ENCODE peak calls at places on chromosomes 2 and 18, in five cellular contexts. One of them, this sample, is unnamed.

GRCh38 chr2:8623576-8623957 is 58.3 kb upstream of the ID2 start:
- DNase-seq in HEK293T: no peak
- DNase-seq in HepG2: no peak
- DNase-seq in H1: no peak
- DNase-seq in NT2/D1: no peak
- DNase-seq in this sample: no peak

GRCh38 chr2:131659168-131659572 is 131.5 kb downstream of the CCDC74A start:
- DNase-seq in HEK293T: no peak
- DNase-seq in HepG2: no peak
- DNase-seq in H1: no peak
- DNase-seq in NT2/D1: no peak
- DNase-seq in this sample: no peak

GRCh38 chr2:2848198-2848597 is 517.1 kb upstream of the MYT1L start:
- DNase-seq in HEK293T: no peak
- DNase-seq in HepG2: no peak
- DNase-seq in H1: no peak
- DNase-seq in NT2/D1: no peak
- DNase-seq in this sample: no peak

GRCh38 chr18:63285332-63285731 is 34.2 kb downstream of the BCL2 start:
- DNase-seq in HEK293T: no peak
- DNase-seq in HepG2: no peak
- DNase-seq in H1: peak; percentile 40
- DNase-seq in NT2/D1: no peak
- DNase-seq in this sample: peak; percentile 66

GRCh38 chr2:190603374-190603773 is 45.5 kb upstream of the NAB1 start:
- DNase-seq in HEK293T: no peak
- DNase-seq in HepG2: no peak
- DNase-seq in H1: no peak
- DNase-seq in NT2/D1: no peak
- DNase-seq in this sample: no peak

GRCh38 chr18:23977709-23978483 is 36.7 kb upstream of the TTC39C start:
- DNase-seq in HEK293T: no peak
- DNase-seq in HepG2: no peak
- DNase-seq in H1: no peak
- DNase-seq in NT2/D1: no peak
- DNase-seq in this sample: no peak

GRCh38 chr2:167764772-167765341 is 482.5 kb downstream of the STK39 start:
- DNase-seq in HEK293T: no peak
- DNase-seq in HepG2: no peak
- DNase-seq in H1: no peak
- DNase-seq in NT2/D1: no peak
- DNase-seq in this sample: no peak

GRCh38 chr18:62337336-62337735 is 12.2 kb downstream of the TNFRSF11A start:
- DNase-seq in HEK293T: no peak
- DNase-seq in HepG2: no peak
- DNase-seq in H1: peak; percentile 23
- DNase-seq in NT2/D1: no peak
- DNase-seq in this sample: no peak

GRCh38 chr2:230912046-230912445 is 13.0 kb downstream of the GPR55 start:
- DNase-seq in HEK293T: no peak
- DNase-seq in HepG2: no peak
- DNase-seq in H1: no peak
- DNase-seq in NT2/D1: no peak
- DNase-seq in this sample: no peak

GRCh38 chr18:77000527-77000926 is 132.1 kb downstream of the MBP start:
- DNase-seq in HEK293T: peak; percentile 56
- DNase-seq in HepG2: no peak
- DNase-seq in H1: peak; percentile 81
- DNase-seq in NT2/D1: no peak
- DNase-seq in this sample: no peak

GRCh38 chr2:218465987-218466633 is 47.2 kb downstream of the VIL1 start:
- DNase-seq in HEK293T: no peak
- DNase-seq in HepG2: peak; percentile 34
- DNase-seq in H1: no peak
- DNase-seq in NT2/D1: no peak
- DNase-seq in this sample: no peak

GRCh38 chr2:186349508-186349907 is 136.6 kb upstream of the ZC3H15 start:
- DNase-seq in HEK293T: no peak
- DNase-seq in HepG2: no peak
- DNase-seq in H1: no peak
- DNase-seq in NT2/D1: no peak
- DNase-seq in this sample: no peak

GRCh38 chr2:29719626-29720025 is 201.8 kb downstream of the ALK start:
- DNase-seq in HEK293T: no peak
- DNase-seq in HepG2: no peak
- DNase-seq in H1: no peak
- DNase-seq in NT2/D1: no peak
- DNase-seq in this sample: no peak

GRCh38 chr2:223591596-223591995 is 10.6 kb downstream of the SCG2 start:
- DNase-seq in HEK293T: no peak
- DNase-seq in HepG2: no peak
- DNase-seq in H1: no peak
- DNase-seq in NT2/D1: no peak
- DNase-seq in this sample: no peak

GRCh38 chr2:30315391-30316055 is 84.2 kb downstream of the LBH start:
- DNase-seq in HEK293T: no peak
- DNase-seq in HepG2: no peak
- DNase-seq in H1: no peak
- DNase-seq in NT2/D1: no peak
- DNase-seq in this sample: no peak

GRCh38 chr2:235734700-235735205 is 240.9 kb downstream of the AGAP1 start:
- DNase-seq in HEK293T: no peak
- DNase-seq in HepG2: no peak
- DNase-seq in H1: no peak
- DNase-seq in NT2/D1: no peak
- DNase-seq in this sample: no peak

GRCh38 chr2:68767031-68767961 is 32.7 kb downstream of the ARHGAP25 start:
- DNase-seq in HEK293T: no peak
- DNase-seq in HepG2: no peak
- DNase-seq in H1: no peak
- DNase-seq in NT2/D1: no peak
- DNase-seq in this sample: no peak

GRCh38 chr2:96413067-96413722 is 77.6 kb downstream of the NCAPH start:
- DNase-seq in HEK293T: no peak
- DNase-seq in HepG2: peak; percentile 46
- DNase-seq in H1: no peak
- DNase-seq in NT2/D1: no peak
- DNase-seq in this sample: no peak

GRCh38 chr2:24903527-24904103 is 16.4 kb downstream of the ADCY3 start:
- DNase-seq in HEK293T: no peak
- DNase-seq in HepG2: no peak
- DNase-seq in H1: no peak
- DNase-seq in NT2/D1: no peak
- DNase-seq in this sample: no peak

GRCh38 chr2:18949871-18950597 is 360.7 kb upstream of the NT5C1B start:
- DNase-seq in HEK293T: no peak
- DNase-seq in HepG2: no peak
- DNase-seq in H1: no peak
- DNase-seq in NT2/D1: no peak
- DNase-seq in this sample: no peak
- TF ChIP-seq SUZ12 in HEK293T: no peak
- TF ChIP-seq SUZ12 in HepG2: no peak
- TF ChIP-seq SUZ12 in H1: no peak
- TF ChIP-seq SUZ12 in NT2/D1: no peak
- TF ChIP-seq SUZ12 in this sample: no peak

GRCh38 chr2:174473796-174474195 is 13.0 kb downstream of the GPR155 start:
- DNase-seq in HEK293T: no peak
- DNase-seq in HepG2: no peak
- DNase-seq in H1: no peak
- DNase-seq in NT2/D1: no peak
- DNase-seq in this sample: no peak
- TF ChIP-seq SUZ12 in HEK293T: no peak
- TF ChIP-seq SUZ12 in HepG2: no peak
- TF ChIP-seq SUZ12 in H1: no peak
- TF ChIP-seq SUZ12 in NT2/D1: no peak
- TF ChIP-seq SUZ12 in this sample: no peak

GRCh38 chr2:27494284-27494943 is 586 bp downstream of the FNDC4 start:
- DNase-seq in HEK293T: no peak
- DNase-seq in HepG2: peak; percentile 50
- DNase-seq in H1: peak; percentile 64
- DNase-seq in NT2/D1: no peak
- DNase-seq in this sample: no peak
- TF ChIP-seq SUZ12 in HEK293T: no peak
- TF ChIP-seq SUZ12 in HepG2: no peak
- TF ChIP-seq SUZ12 in H1: peak; percentile 42
- TF ChIP-seq SUZ12 in NT2/D1: no peak
- TF ChIP-seq SUZ12 in this sample: no peak

DNA sequence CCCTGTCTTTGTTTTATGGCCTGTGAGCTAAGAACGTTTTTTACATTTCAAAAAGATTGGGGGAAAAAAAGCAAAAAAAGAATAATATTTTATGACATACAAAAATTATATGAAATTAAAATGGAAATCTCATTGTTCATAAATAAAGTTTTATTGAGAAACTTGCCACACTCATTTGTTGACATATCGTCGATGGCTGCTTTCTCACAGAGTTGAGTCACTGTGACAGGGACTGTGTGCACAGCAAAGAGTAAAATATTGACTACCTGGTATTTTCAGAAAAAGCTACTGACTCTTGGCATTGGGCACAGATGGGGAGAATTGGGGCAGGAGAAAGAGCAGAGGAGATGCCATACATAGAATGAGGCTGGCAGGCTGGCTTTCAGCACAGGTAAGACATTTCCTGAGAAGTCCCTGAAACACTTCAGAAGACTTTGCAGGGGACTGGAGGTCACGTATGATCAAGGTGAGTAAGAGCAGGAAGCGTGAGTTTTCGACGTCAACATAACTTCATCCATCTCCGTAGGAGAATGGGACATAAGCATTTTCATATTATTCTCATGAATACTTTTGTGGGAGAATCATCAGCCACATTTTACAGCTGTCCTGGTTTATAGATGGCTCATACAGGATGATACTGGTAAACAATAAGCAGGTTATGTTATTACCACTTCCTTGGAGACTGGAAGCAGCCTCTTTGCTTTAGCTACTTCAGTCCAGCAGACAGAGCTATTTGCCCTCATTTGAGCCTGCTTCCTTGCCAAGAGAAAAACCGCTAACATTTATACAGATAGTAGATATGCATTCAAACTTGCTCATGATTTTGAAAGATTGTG is 32.5 kb upstream of the PUM2 start:
- DNase-seq in HEK293T: no peak
- DNase-seq in HepG2: no peak
- DNase-seq in H1: no peak
- DNase-seq in NT2/D1: no peak
- DNase-seq in this sample: no peak
- TF ChIP-seq SUZ12 in HEK293T: no peak
- TF ChIP-seq SUZ12 in HepG2: no peak
- TF ChIP-seq SUZ12 in H1: no peak
- TF ChIP-seq SUZ12 in NT2/D1: no peak
- TF ChIP-seq SUZ12 in this sample: no peak

DNA sequence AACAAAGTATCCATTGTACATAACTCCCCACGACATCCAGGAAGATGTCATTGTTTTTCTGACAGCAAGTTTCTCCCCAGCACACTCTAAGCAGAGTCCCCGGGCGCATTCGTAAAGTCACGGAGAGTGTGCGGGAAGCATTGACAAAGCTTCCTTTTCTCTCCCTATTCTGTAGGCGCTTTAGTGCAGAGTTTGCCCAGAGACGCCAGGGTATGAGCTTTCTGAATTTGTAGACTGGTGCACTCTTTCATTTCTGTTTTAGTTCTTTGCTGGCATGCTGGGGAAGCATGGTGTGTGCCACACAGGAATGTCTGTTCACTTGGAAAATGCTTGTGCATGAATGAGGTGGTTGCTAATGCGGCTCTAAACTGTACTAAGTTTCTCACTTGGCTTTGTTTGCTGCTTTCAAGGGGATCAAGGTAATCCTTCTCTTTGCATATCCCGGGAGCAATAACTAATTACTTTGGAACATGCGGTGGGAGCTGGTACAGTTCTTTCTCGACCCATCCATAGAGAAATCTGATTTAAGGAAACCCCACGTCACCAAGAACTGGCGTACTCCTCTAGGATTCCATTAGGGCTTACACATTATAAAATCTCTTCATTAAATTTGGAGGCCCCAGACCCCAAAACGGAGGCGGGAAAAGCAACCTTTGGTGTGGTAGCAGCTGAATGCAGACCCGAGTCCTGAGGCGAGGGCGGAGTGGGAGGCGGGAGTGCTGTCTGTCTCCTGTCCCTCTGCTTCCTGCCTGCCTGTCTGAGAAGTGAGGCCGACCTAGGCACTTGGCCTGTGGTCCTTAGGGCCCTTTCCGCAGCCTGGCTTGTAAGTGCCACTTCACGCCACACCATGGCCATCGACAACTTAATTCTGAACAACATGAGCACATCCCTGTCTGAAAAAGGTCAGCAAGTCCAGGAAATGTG is 102.4 kb downstream of the RTN4 start:
- DNase-seq in HEK293T: no peak
- DNase-seq in HepG2: no peak
- DNase-seq in H1: no peak
- DNase-seq in NT2/D1: no peak
- DNase-seq in this sample: no peak
- TF ChIP-seq SUZ12 in HEK293T: no peak
- TF ChIP-seq SUZ12 in HepG2: no peak
- TF ChIP-seq SUZ12 in H1: no peak
- TF ChIP-seq SUZ12 in NT2/D1: no peak
- TF ChIP-seq SUZ12 in this sample: no peak

GRCh38 chr2:134736167-134736885 is 17.5 kb upstream of the TMEM163 start:
- DNase-seq in HEK293T: no peak
- DNase-seq in HepG2: no peak
- DNase-seq in H1: no peak
- DNase-seq in NT2/D1: peak; percentile 72
- DNase-seq in this sample: no peak

GRCh38 chr2:134739261-134739878 is 20.6 kb upstream of the TMEM163 start:
- DNase-seq in HEK293T: no peak
- DNase-seq in HepG2: no peak
- DNase-seq in H1: no peak
- DNase-seq in NT2/D1: no peak
- DNase-seq in this sample: no peak

GRCh38 chr2:134738150-134738865 is 19.5 kb upstream of the TMEM163 start:
- DNase-seq in HEK293T: no peak
- DNase-seq in HepG2: no peak
- DNase-seq in H1: no peak
- DNase-seq in NT2/D1: no peak
- DNase-seq in this sample: no peak

GRCh38 chr2:134739879-134740301 is 21.1 kb upstream of the TMEM163 start:
- DNase-seq in HEK293T: no peak
- DNase-seq in HepG2: no peak
- DNase-seq in H1: no peak
- DNase-seq in NT2/D1: no peak
- DNase-seq in this sample: peak; percentile 90

DNA sequence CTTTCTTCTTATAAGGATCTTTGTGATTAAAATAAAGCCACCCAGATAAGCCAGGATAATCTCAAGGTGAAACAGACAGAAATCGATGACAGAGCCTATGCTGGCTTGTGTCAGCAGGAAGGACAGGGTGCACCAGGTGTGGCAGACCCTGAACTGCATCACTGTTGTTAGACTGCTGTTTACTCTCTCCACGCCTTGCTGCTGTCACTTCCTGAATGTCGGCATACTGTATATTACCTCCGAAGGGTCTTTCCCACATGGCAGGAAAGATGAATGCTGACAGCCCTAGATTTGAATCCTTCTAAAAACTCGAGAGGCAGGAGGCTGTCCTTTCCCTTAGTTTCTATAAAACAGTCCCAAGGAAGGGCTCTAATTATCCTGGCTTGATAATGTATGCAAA is 18.9 kb upstream of the TMEM163 start:
- DNase-seq in HEK293T: no peak
- DNase-seq in HepG2: no peak
- DNase-seq in H1: no peak
- DNase-seq in NT2/D1: no peak
- DNase-seq in this sample: no peak
- TF ChIP-seq SUZ12 in HEK293T: no peak
- TF ChIP-seq SUZ12 in HepG2: no peak
- TF ChIP-seq SUZ12 in H1: no peak
- TF ChIP-seq SUZ12 in NT2/D1: no peak
- TF ChIP-seq SUZ12 in this sample: no peak

This sample was measured in GM12878.